ENCODE peak calls at places on chromosomes 5 and 9, in six cellular contexts. One of them, this sample, is unnamed.

GRCh38 chr5:83494102-83494620 is 22.6 kb downstream of the VCAN start:
- DNase-seq in ELR: no peak
- DNase-seq in OCI-LY7: no peak
- DNase-seq in AG09309: no peak
- DNase-seq in GM23338: no peak
- DNase-seq in activated naive CD8-positive, alpha-beta T cell treated with anti-CD3 and anti-CD28 coated beads, Interleukin-2, amount 50 U/mL, for 24 hours: no peak
- DNase-seq in this sample: no peak

GRCh38 chr9:116506685-116507084 is 180.4 kb upstream of the TRIM32 start:
- DNase-seq in OCI-LY7: no peak
- DNase-seq in ELR: no peak
- DNase-seq in activated naive CD8-positive, alpha-beta T cell treated with anti-CD3 and anti-CD28 coated beads, Interleukin-2, amount 50 U/mL, for 24 hours: no peak
- DNase-seq in AG09309: no peak
- DNase-seq in GM23338: no peak
- DNase-seq in this sample: no peak

GRCh38 chr5:37771731-37772130 is 68.1 kb downstream of the GDNF start:
- DNase-seq in GM23338: no peak
- DNase-seq in activated naive CD8-positive, alpha-beta T cell treated with anti-CD3 and anti-CD28 coated beads, Interleukin-2, amount 50 U/mL, for 24 hours: no peak
- DNase-seq in ELR: peak
- DNase-seq in OCI-LY7: no peak
- DNase-seq in AG09309: peak
- DNase-seq in this sample: no peak

GRCh38 chr5:78984020-78984610 is 995 bp downstream of the ARSB start:
- DNase-seq in GM23338: peak
- DNase-seq in AG09309: no peak
- DNase-seq in activated naive CD8-positive, alpha-beta T cell treated with anti-CD3 and anti-CD28 coated beads, Interleukin-2, amount 50 U/mL, for 24 hours: no peak
- DNase-seq in ELR: peak
- DNase-seq in OCI-LY7: peak
- DNase-seq in this sample: peak

GRCh38 chr9:35844628-35845301 is 15.7 kb downstream of the TMEM8B start:
- DNase-seq in ELR: peak
- DNase-seq in OCI-LY7: peak
- DNase-seq in GM23338: peak
- DNase-seq in AG09309: peak
- DNase-seq in activated naive CD8-positive, alpha-beta T cell treated with anti-CD3 and anti-CD28 coated beads, Interleukin-2, amount 50 U/mL, for 24 hours: no peak
- DNase-seq in this sample: peak

GRCh38 chr5:137320056-137321045 is 178.8 kb downstream of the SPOCK1 start:
- DNase-seq in AG09309: no peak
- DNase-seq in OCI-LY7: peak
- DNase-seq in ELR: peak
- DNase-seq in activated naive CD8-positive, alpha-beta T cell treated with anti-CD3 and anti-CD28 coated beads, Interleukin-2, amount 50 U/mL, for 24 hours: peak
- DNase-seq in GM23338: peak
- DNase-seq in this sample: peak

GRCh38 chr9:70352356-70352755 is 62.1 kb downstream of the KLF9 start:
- DNase-seq in OCI-LY7: no peak
- DNase-seq in ELR: peak
- DNase-seq in GM23338: no peak
- DNase-seq in activated naive CD8-positive, alpha-beta T cell treated with anti-CD3 and anti-CD28 coated beads, Interleukin-2, amount 50 U/mL, for 24 hours: no peak
- DNase-seq in AG09309: peak
- DNase-seq in this sample: no peak

GRCh38 chr5:69024241-69024651 is 69.6 kb upstream of the SLC30A5 start:
- DNase-seq in ELR: peak
- DNase-seq in OCI-LY7: peak
- DNase-seq in activated naive CD8-positive, alpha-beta T cell treated with anti-CD3 and anti-CD28 coated beads, Interleukin-2, amount 50 U/mL, for 24 hours: no peak
- DNase-seq in AG09309: no peak
- DNase-seq in GM23338: peak
- DNase-seq in this sample: peak

GRCh38 chr5:142748568-142749249 is 21.5 kb upstream of the ARHGAP26 start:
- DNase-seq in GM23338: peak
- DNase-seq in ELR: peak
- DNase-seq in activated naive CD8-positive, alpha-beta T cell treated with anti-CD3 and anti-CD28 coated beads, Interleukin-2, amount 50 U/mL, for 24 hours: peak
- DNase-seq in OCI-LY7: peak
- DNase-seq in AG09309: no peak
- DNase-seq in this sample: peak

GRCh38 chr5:155883966-155884555 is 442.9 kb upstream of the SGCD start:
- DNase-seq in AG09309: no peak
- DNase-seq in activated naive CD8-positive, alpha-beta T cell treated with anti-CD3 and anti-CD28 coated beads, Interleukin-2, amount 50 U/mL, for 24 hours: no peak
- DNase-seq in ELR: no peak
- DNase-seq in OCI-LY7: no peak
- DNase-seq in GM23338: no peak
- DNase-seq in this sample: no peak

This sample was measured in H7.